ENCODE peak calls at places on chromosome 17, in eight cellular contexts. One of them, this sample, is unnamed.

GRCh38 chr17:83012873-83013778 is 66.3 kb upstream of the METRNL start:
- DNase-seq in T-helper 1 cell: no peak
- DNase-seq in LoVo: no peak
- DNase-seq in T-cell: no peak
- DNase-seq in stimulated activated CD8-positive, alpha-beta memory T cell treated with anti-CD3 and anti-CD28 coated beads, Interleukin-4, amount 100 ng/mL, for 1 hour: no peak
- DNase-seq in osteocyte: no peak
- DNase-seq in activated B cell treated with CpG ODN at 0.5 μM for 24 hours: no peak
- DNase-seq in HS-27A: peak
- DNase-seq in this sample: no peak

GRCh38 chr17:64783556-64784352 is 121.6 kb upstream of the SMURF2 start:
- DNase-seq in stimulated activated CD8-positive, alpha-beta memory T cell treated with anti-CD3 and anti-CD28 coated beads, Interleukin-4, amount 100 ng/mL, for 1 hour: no peak
- DNase-seq in HS-27A: no peak
- DNase-seq in activated B cell treated with CpG ODN at 0.5 μM for 24 hours: no peak
- DNase-seq in LoVo: no peak
- DNase-seq in T-helper 1 cell: no peak
- DNase-seq in T-cell: no peak
- DNase-seq in osteocyte: peak
- DNase-seq in this sample: no peak

GRCh38 chr17:43846221-43846712 is 709 bp upstream of the CD300LG start:
- DNase-seq in T-cell: peak
- DNase-seq in activated B cell treated with CpG ODN at 0.5 μM for 24 hours: peak
- DNase-seq in T-helper 1 cell: peak
- DNase-seq in LoVo: peak
- DNase-seq in stimulated activated CD8-positive, alpha-beta memory T cell treated with anti-CD3 and anti-CD28 coated beads, Interleukin-4, amount 100 ng/mL, for 1 hour: peak
- DNase-seq in osteocyte: peak
- DNase-seq in HS-27A: peak
- DNase-seq in this sample: peak

GRCh38 chr17:17959520-17960361 is 12.5 kb downstream of the TOM1L2 start:
- DNase-seq in activated B cell treated with CpG ODN at 0.5 μM for 24 hours: no peak
- DNase-seq in LoVo: no peak
- DNase-seq in T-helper 1 cell: no peak
- DNase-seq in stimulated activated CD8-positive, alpha-beta memory T cell treated with anti-CD3 and anti-CD28 coated beads, Interleukin-4, amount 100 ng/mL, for 1 hour: no peak
- DNase-seq in T-cell: no peak
- DNase-seq in HS-27A: no peak
- DNase-seq in osteocyte: no peak
- DNase-seq in this sample: peak

GRCh38 chr17:48576479-48577309 is 1.5 kb downstream of the HOXB4 start:
- DNase-seq in stimulated activated CD8-positive, alpha-beta memory T cell treated with anti-CD3 and anti-CD28 coated beads, Interleukin-4, amount 100 ng/mL, for 1 hour: no peak
- DNase-seq in activated B cell treated with CpG ODN at 0.5 μM for 24 hours: no peak
- DNase-seq in HS-27A: no peak
- DNase-seq in LoVo: no peak
- DNase-seq in osteocyte: no peak
- DNase-seq in T-helper 1 cell: no peak
- DNase-seq in T-cell: no peak
- DNase-seq in this sample: peak

GRCh38 chr17:48439072-48439471 is 9.1 kb upstream of the SKAP1 start:
- DNase-seq in activated B cell treated with CpG ODN at 0.5 μM for 24 hours: no peak
- DNase-seq in T-cell: no peak
- DNase-seq in stimulated activated CD8-positive, alpha-beta memory T cell treated with anti-CD3 and anti-CD28 coated beads, Interleukin-4, amount 100 ng/mL, for 1 hour: no peak
- DNase-seq in osteocyte: no peak
- DNase-seq in HS-27A: no peak
- DNase-seq in LoVo: no peak
- DNase-seq in T-helper 1 cell: no peak
- DNase-seq in this sample: no peak

GRCh38 chr17:15398291-15398690 is 56.9 kb upstream of the TEKT3 start:
- DNase-seq in osteocyte: no peak
- DNase-seq in stimulated activated CD8-positive, alpha-beta memory T cell treated with anti-CD3 and anti-CD28 coated beads, Interleukin-4, amount 100 ng/mL, for 1 hour: no peak
- DNase-seq in activated B cell treated with CpG ODN at 0.5 μM for 24 hours: no peak
- DNase-seq in T-cell: no peak
- DNase-seq in T-helper 1 cell: no peak
- DNase-seq in LoVo: peak
- DNase-seq in HS-27A: no peak
- DNase-seq in this sample: peak

GRCh38 chr17:60712675-60713074 is 35.0 kb downstream of the BCAS3 start:
- DNase-seq in T-cell: no peak
- DNase-seq in LoVo: no peak
- DNase-seq in stimulated activated CD8-positive, alpha-beta memory T cell treated with anti-CD3 and anti-CD28 coated beads, Interleukin-4, amount 100 ng/mL, for 1 hour: no peak
- DNase-seq in T-helper 1 cell: no peak
- DNase-seq in activated B cell treated with CpG ODN at 0.5 μM for 24 hours: no peak
- DNase-seq in osteocyte: no peak
- DNase-seq in HS-27A: no peak
- DNase-seq in this sample: no peak

GRCh38 chr17:63277629-63278028 is 168.5 kb downstream of the CYB561 start:
- DNase-seq in activated B cell treated with CpG ODN at 0.5 μM for 24 hours: no peak
- DNase-seq in osteocyte: no peak
- DNase-seq in T-cell: no peak
- DNase-seq in LoVo: no peak
- DNase-seq in T-helper 1 cell: no peak
- DNase-seq in HS-27A: no peak
- DNase-seq in stimulated activated CD8-positive, alpha-beta memory T cell treated with anti-CD3 and anti-CD28 coated beads, Interleukin-4, amount 100 ng/mL, for 1 hour: no peak
- DNase-seq in this sample: peak

GRCh38 chr17:77901476-77901875 is 57.0 kb upstream of the TNRC6C start:
- DNase-seq in T-cell: no peak
- DNase-seq in activated B cell treated with CpG ODN at 0.5 μM for 24 hours: no peak
- DNase-seq in LoVo: no peak
- DNase-seq in osteocyte: no peak
- DNase-seq in HS-27A: no peak
- DNase-seq in stimulated activated CD8-positive, alpha-beta memory T cell treated with anti-CD3 and anti-CD28 coated beads, Interleukin-4, amount 100 ng/mL, for 1 hour: no peak
- DNase-seq in T-helper 1 cell: no peak
- DNase-seq in this sample: no peak

GRCh38 chr17:9244066-9245052 is 223.0 kb downstream of the NTN1 start:
- DNase-seq in T-cell: no peak
- DNase-seq in stimulated activated CD8-positive, alpha-beta memory T cell treated with anti-CD3 and anti-CD28 coated beads, Interleukin-4, amount 100 ng/mL, for 1 hour: no peak
- DNase-seq in activated B cell treated with CpG ODN at 0.5 μM for 24 hours: no peak
- DNase-seq in LoVo: no peak
- DNase-seq in T-helper 1 cell: no peak
- DNase-seq in osteocyte: no peak
- DNase-seq in HS-27A: no peak
- DNase-seq in this sample: peak

GRCh38 chr17:75625813-75626486 is 7.3 kb upstream of the SMIM5 start:
- DNase-seq in HS-27A: no peak
- DNase-seq in stimulated activated CD8-positive, alpha-beta memory T cell treated with anti-CD3 and anti-CD28 coated beads, Interleukin-4, amount 100 ng/mL, for 1 hour: no peak
- DNase-seq in T-cell: no peak
- DNase-seq in LoVo: no peak
- DNase-seq in T-helper 1 cell: no peak
- DNase-seq in osteocyte: no peak
- DNase-seq in activated B cell treated with CpG ODN at 0.5 μM for 24 hours: no peak
- DNase-seq in this sample: peak

GRCh38 chr17:50274142-50274944 is at the start of gene TMEM92:
- DNase-seq in LoVo: peak
- DNase-seq in stimulated activated CD8-positive, alpha-beta memory T cell treated with anti-CD3 and anti-CD28 coated beads, Interleukin-4, amount 100 ng/mL, for 1 hour: no peak
- DNase-seq in T-helper 1 cell: no peak
- DNase-seq in activated B cell treated with CpG ODN at 0.5 μM for 24 hours: peak
- DNase-seq in HS-27A: no peak
- DNase-seq in T-cell: no peak
- DNase-seq in osteocyte: no peak
- DNase-seq in this sample: no peak

GRCh38 chr17:81890447-81891302 is 711 bp downstream of the ALYREF start:
- DNase-seq in LoVo: no peak
- DNase-seq in T-helper 1 cell: no peak
- DNase-seq in activated B cell treated with CpG ODN at 0.5 μM for 24 hours: no peak
- DNase-seq in osteocyte: no peak
- DNase-seq in HS-27A: no peak
- DNase-seq in stimulated activated CD8-positive, alpha-beta memory T cell treated with anti-CD3 and anti-CD28 coated beads, Interleukin-4, amount 100 ng/mL, for 1 hour: no peak
- DNase-seq in T-cell: no peak
- DNase-seq in this sample: no peak

GRCh38 chr17:58376472-58376921 is 24.5 kb upstream of the SUPT4H1 start:
- DNase-seq in osteocyte: no peak
- DNase-seq in HS-27A: no peak
- DNase-seq in stimulated activated CD8-positive, alpha-beta memory T cell treated with anti-CD3 and anti-CD28 coated beads, Interleukin-4, amount 100 ng/mL, for 1 hour: no peak
- DNase-seq in activated B cell treated with CpG ODN at 0.5 μM for 24 hours: no peak
- DNase-seq in T-helper 1 cell: no peak
- DNase-seq in T-cell: no peak
- DNase-seq in LoVo: no peak
- DNase-seq in this sample: no peak

GRCh38 chr17:35912339-35912912 is 18.1 kb downstream of the RDM1 start:
- DNase-seq in activated B cell treated with CpG ODN at 0.5 μM for 24 hours: no peak
- DNase-seq in T-cell: no peak
- DNase-seq in T-helper 1 cell: no peak
- DNase-seq in HS-27A: no peak
- DNase-seq in stimulated activated CD8-positive, alpha-beta memory T cell treated with anti-CD3 and anti-CD28 coated beads, Interleukin-4, amount 100 ng/mL, for 1 hour: no peak
- DNase-seq in osteocyte: no peak
- DNase-seq in LoVo: no peak
- DNase-seq in this sample: no peak

GRCh38 chr17:13417551-13417950 is 184.2 kb downstream of the HS3ST3A1 start:
- DNase-seq in osteocyte: no peak
- DNase-seq in activated B cell treated with CpG ODN at 0.5 μM for 24 hours: no peak
- DNase-seq in LoVo: no peak
- DNase-seq in stimulated activated CD8-positive, alpha-beta memory T cell treated with anti-CD3 and anti-CD28 coated beads, Interleukin-4, amount 100 ng/mL, for 1 hour: no peak
- DNase-seq in HS-27A: no peak
- DNase-seq in T-helper 1 cell: no peak
- DNase-seq in T-cell: no peak
- DNase-seq in this sample: no peak

GRCh38 chr17:44587339-44587738 is 30.1 kb downstream of the FZD2 start:
- DNase-seq in activated B cell treated with CpG ODN at 0.5 μM for 24 hours: no peak
- DNase-seq in T-cell: no peak
- DNase-seq in HS-27A: peak
- DNase-seq in T-helper 1 cell: no peak
- DNase-seq in osteocyte: no peak
- DNase-seq in stimulated activated CD8-positive, alpha-beta memory T cell treated with anti-CD3 and anti-CD28 coated beads, Interleukin-4, amount 100 ng/mL, for 1 hour: no peak
- DNase-seq in LoVo: peak
- DNase-seq in this sample: peak

GRCh38 chr17:79983456-79983855 is 52.2 kb downstream of the TBC1D16 start:
- DNase-seq in stimulated activated CD8-positive, alpha-beta memory T cell treated with anti-CD3 and anti-CD28 coated beads, Interleukin-4, amount 100 ng/mL, for 1 hour: no peak
- DNase-seq in osteocyte: no peak
- DNase-seq in T-helper 1 cell: no peak
- DNase-seq in activated B cell treated with CpG ODN at 0.5 μM for 24 hours: no peak
- DNase-seq in LoVo: no peak
- DNase-seq in HS-27A: no peak
- DNase-seq in T-cell: no peak
- DNase-seq in this sample: no peak

GRCh38 chr17:52106638-52107261 is 51.8 kb downstream of the CA10 start:
- DNase-seq in stimulated activated CD8-positive, alpha-beta memory T cell treated with anti-CD3 and anti-CD28 coated beads, Interleukin-4, amount 100 ng/mL, for 1 hour: peak
- DNase-seq in T-helper 1 cell: no peak
- DNase-seq in osteocyte: no peak
- DNase-seq in LoVo: peak
- DNase-seq in HS-27A: no peak
- DNase-seq in T-cell: no peak
- DNase-seq in activated B cell treated with CpG ODN at 0.5 μM for 24 hours: no peak
- DNase-seq in this sample: peak

GRCh38 chr17:79831367-79832210 is 7.7 kb downstream of the CBX4 start:
- DNase-seq in osteocyte: no peak
- DNase-seq in LoVo: no peak
- DNase-seq in T-helper 1 cell: no peak
- DNase-seq in T-cell: no peak
- DNase-seq in stimulated activated CD8-positive, alpha-beta memory T cell treated with anti-CD3 and anti-CD28 coated beads, Interleukin-4, amount 100 ng/mL, for 1 hour: no peak
- DNase-seq in activated B cell treated with CpG ODN at 0.5 μM for 24 hours: no peak
- DNase-seq in HS-27A: no peak
- DNase-seq in this sample: peak

GRCh38 chr17:47967607-47968252 is 3.2 kb upstream of the CDK5RAP3 start:
- DNase-seq in T-helper 1 cell: no peak
- DNase-seq in osteocyte: no peak
- DNase-seq in LoVo: peak
- DNase-seq in HS-27A: peak
- DNase-seq in stimulated activated CD8-positive, alpha-beta memory T cell treated with anti-CD3 and anti-CD28 coated beads, Interleukin-4, amount 100 ng/mL, for 1 hour: no peak
- DNase-seq in T-cell: no peak
- DNase-seq in activated B cell treated with CpG ODN at 0.5 μM for 24 hours: no peak
- DNase-seq in this sample: peak

GRCh38 chr17:81576621-81577277 is 24.6 kb upstream of the FAAP100 start:
- DNase-seq in T-cell: no peak
- DNase-seq in LoVo: peak
- DNase-seq in T-helper 1 cell: no peak
- DNase-seq in osteocyte: no peak
- DNase-seq in activated B cell treated with CpG ODN at 0.5 μM for 24 hours: no peak
- DNase-seq in HS-27A: no peak
- DNase-seq in stimulated activated CD8-positive, alpha-beta memory T cell treated with anti-CD3 and anti-CD28 coated beads, Interleukin-4, amount 100 ng/mL, for 1 hour: no peak
- DNase-seq in this sample: peak

GRCh38 chr17:5871666-5872065 is 198.5 kb upstream of the WSCD1 start:
- DNase-seq in T-cell: no peak
- DNase-seq in osteocyte: peak
- DNase-seq in T-helper 1 cell: no peak
- DNase-seq in stimulated activated CD8-positive, alpha-beta memory T cell treated with anti-CD3 and anti-CD28 coated beads, Interleukin-4, amount 100 ng/mL, for 1 hour: no peak
- DNase-seq in activated B cell treated with CpG ODN at 0.5 μM for 24 hours: no peak
- DNase-seq in LoVo: no peak
- DNase-seq in HS-27A: no peak
- DNase-seq in this sample: no peak

GRCh38 chr17:8016632-8017424 is 14.4 kb downstream of the GUCY2D start:
- DNase-seq in LoVo: no peak
- DNase-seq in activated B cell treated with CpG ODN at 0.5 μM for 24 hours: no peak
- DNase-seq in osteocyte: no peak
- DNase-seq in stimulated activated CD8-positive, alpha-beta memory T cell treated with anti-CD3 and anti-CD28 coated beads, Interleukin-4, amount 100 ng/mL, for 1 hour: no peak
- DNase-seq in T-helper 1 cell: no peak
- DNase-seq in T-cell: peak
- DNase-seq in HS-27A: no peak
- DNase-seq in this sample: peak

GRCh38 chr17:67759355-67760171 is 41.8 kb downstream of the NOL11 start:
- DNase-seq in stimulated activated CD8-positive, alpha-beta memory T cell treated with anti-CD3 and anti-CD28 coated beads, Interleukin-4, amount 100 ng/mL, for 1 hour: no peak
- DNase-seq in LoVo: no peak
- DNase-seq in HS-27A: no peak
- DNase-seq in osteocyte: no peak
- DNase-seq in T-cell: no peak
- DNase-seq in T-helper 1 cell: no peak
- DNase-seq in activated B cell treated with CpG ODN at 0.5 μM for 24 hours: no peak
- DNase-seq in this sample: peak

GRCh38 chr17:7561028-7561575 is 617 bp upstream of the SENP3 start:
- DNase-seq in stimulated activated CD8-positive, alpha-beta memory T cell treated with anti-CD3 and anti-CD28 coated beads, Interleukin-4, amount 100 ng/mL, for 1 hour: peak
- DNase-seq in T-cell: peak
- DNase-seq in LoVo: peak
- DNase-seq in activated B cell treated with CpG ODN at 0.5 μM for 24 hours: peak
- DNase-seq in osteocyte: peak
- DNase-seq in T-helper 1 cell: peak
- DNase-seq in HS-27A: no peak
- DNase-seq in this sample: peak

GRCh38 chr17:82333279-82334171 is at the start of gene SECTM1:
- DNase-seq in LoVo: peak
- DNase-seq in T-helper 1 cell: no peak
- DNase-seq in osteocyte: peak
- DNase-seq in HS-27A: no peak
- DNase-seq in T-cell: no peak
- DNase-seq in activated B cell treated with CpG ODN at 0.5 μM for 24 hours: no peak
- DNase-seq in stimulated activated CD8-positive, alpha-beta memory T cell treated with anti-CD3 and anti-CD28 coated beads, Interleukin-4, amount 100 ng/mL, for 1 hour: no peak
- DNase-seq in this sample: peak

GRCh38 chr17:44137891-44138709 is 3.6 kb upstream of the HROB start:
- DNase-seq in T-cell: no peak
- DNase-seq in HS-27A: peak
- DNase-seq in stimulated activated CD8-positive, alpha-beta memory T cell treated with anti-CD3 and anti-CD28 coated beads, Interleukin-4, amount 100 ng/mL, for 1 hour: no peak
- DNase-seq in T-helper 1 cell: no peak
- DNase-seq in osteocyte: peak
- DNase-seq in activated B cell treated with CpG ODN at 0.5 μM for 24 hours: no peak
- DNase-seq in LoVo: peak
- DNase-seq in this sample: peak

GRCh38 chr17:64617125-64617780 is 44.9 kb downstream of the SMURF2 start:
- DNase-seq in T-helper 1 cell: no peak
- DNase-seq in LoVo: no peak
- DNase-seq in stimulated activated CD8-positive, alpha-beta memory T cell treated with anti-CD3 and anti-CD28 coated beads, Interleukin-4, amount 100 ng/mL, for 1 hour: no peak
- DNase-seq in activated B cell treated with CpG ODN at 0.5 μM for 24 hours: no peak
- DNase-seq in HS-27A: no peak
- DNase-seq in T-cell: no peak
- DNase-seq in osteocyte: no peak
- DNase-seq in this sample: no peak

GRCh38 chr17:73371285-73371684 is 59.5 kb upstream of the CDC42EP4 start:
- DNase-seq in HS-27A: peak
- DNase-seq in LoVo: no peak
- DNase-seq in stimulated activated CD8-positive, alpha-beta memory T cell treated with anti-CD3 and anti-CD28 coated beads, Interleukin-4, amount 100 ng/mL, for 1 hour: no peak
- DNase-seq in T-cell: no peak
- DNase-seq in activated B cell treated with CpG ODN at 0.5 μM for 24 hours: no peak
- DNase-seq in osteocyte: no peak
- DNase-seq in T-helper 1 cell: no peak
- DNase-seq in this sample: peak

This sample was measured in fibroblast of the aortic adventitia.